ENCODE peak calls at places on chromosome 14, in four cellular contexts. W is tibial artery, E is HFF-Myc, V is testis. C is an unnamed sample.

GRCh38 chr14:28348797-28349196 is 417.8 kb upstream of the FOXG1 start:
- DNase-seq in W (no peak), E (no peak), V (no peak), C (no peak)

GRCh38 chr14:60229614-60230013 is 19.4 kb upstream of the PPM1A start:
- DNase-seq in E (no peak), V (no peak), W (no peak), C (no peak)

GRCh38 chr14:70905316-70905715 is 1.9 kb upstream of the PCNX1 start:
- DNase-seq in W (no peak), E (no peak), V (peak), C (no peak)

GRCh38 chr14:100673807-100674154 is 52.9 kb upstream of the DLK1 start:
- DNase-seq in E (no peak), W (no peak), V (no peak), C (no peak)

GRCh38 chr14:79483472-79483871 is 727.8 kb downstream of the DIO2 start:
- DNase-seq in V (no peak), E (peak), W (no peak), C (no peak)

GRCh38 chr14:70755655-70756054 is 53.7 kb downstream of the MAP3K9 start:
- DNase-seq in V (no peak), W (no peak), E (no peak), C (no peak)

GRCh38 chr14:67567654-67568053 is 32.4 kb downstream of the PIGH start:
- DNase-seq in V (no peak), E (no peak), W (no peak), C (no peak)

GRCh38 chr14:50113381-50113811 is 3.0 kb downstream of the VCPKMT start:
- DNase-seq in W (no peak), E (no peak), V (no peak), C (no peak)

GRCh38 chr14:90137807-90138206 is 76.0 kb downstream of the KCNK13 start:
- DNase-seq in V (no peak), W (no peak), E (no peak), C (no peak)

GRCh38 chr14:58637391-58638230 is at the start of gene DACT1:
- DNase-seq in V (peak), E (no peak), W (peak), C (no peak)

GRCh38 chr14:33915682-33916081 is 35.2 kb downstream of the EGLN3 start:
- DNase-seq in W (no peak), E (no peak), V (no peak), C (no peak)

GRCh38 chr14:37150414-37150813 is 22.0 kb downstream of the SLC25A21 start:
- DNase-seq in W (no peak), E (no peak), V (no peak), C (no peak)

GRCh38 chr14:21039585-21040369 is 2.4 kb upstream of the RNASE7 start:
- DNase-seq in V (peak), W (no peak), E (no peak), C (no peak)

GRCh38 chr14:77409131-77409533 is 14.2 kb downstream of the NOXRED1 start:
- DNase-seq in W (no peak), E (no peak), V (no peak), C (no peak)

GRCh38 chr14:72558721-72559120 is 335.2 kb downstream of the DPF3 start:
- DNase-seq in V (peak), W (peak), E (no peak), C (peak)

GRCh38 chr14:86462193-86462592 is 932.2 kb downstream of the FLRT2 start:
- DNase-seq in V (peak), W (no peak), E (peak), C (no peak)

GRCh38 chr14:49986344-49987014 is 93.6 kb downstream of the ARF6 start:
- DNase-seq in W (no peak), E (no peak), V (no peak), C (no peak)

GRCh38 chr14:97166497-97166896 is 369.3 kb downstream of the VRK1 start:
- DNase-seq in E (no peak), V (no peak), W (no peak), C (no peak)

GRCh38 chr14:91046488-91047072 is 13.9 kb downstream of the RPS6KA5 start:
- DNase-seq in E (no peak), W (no peak), V (no peak), C (no peak)

GRCh38 chr14:90487031-90487430 is 90.2 kb downstream of the CALM1 start:
- DNase-seq in W (no peak), V (no peak), E (no peak), C (no peak)

DNA sequence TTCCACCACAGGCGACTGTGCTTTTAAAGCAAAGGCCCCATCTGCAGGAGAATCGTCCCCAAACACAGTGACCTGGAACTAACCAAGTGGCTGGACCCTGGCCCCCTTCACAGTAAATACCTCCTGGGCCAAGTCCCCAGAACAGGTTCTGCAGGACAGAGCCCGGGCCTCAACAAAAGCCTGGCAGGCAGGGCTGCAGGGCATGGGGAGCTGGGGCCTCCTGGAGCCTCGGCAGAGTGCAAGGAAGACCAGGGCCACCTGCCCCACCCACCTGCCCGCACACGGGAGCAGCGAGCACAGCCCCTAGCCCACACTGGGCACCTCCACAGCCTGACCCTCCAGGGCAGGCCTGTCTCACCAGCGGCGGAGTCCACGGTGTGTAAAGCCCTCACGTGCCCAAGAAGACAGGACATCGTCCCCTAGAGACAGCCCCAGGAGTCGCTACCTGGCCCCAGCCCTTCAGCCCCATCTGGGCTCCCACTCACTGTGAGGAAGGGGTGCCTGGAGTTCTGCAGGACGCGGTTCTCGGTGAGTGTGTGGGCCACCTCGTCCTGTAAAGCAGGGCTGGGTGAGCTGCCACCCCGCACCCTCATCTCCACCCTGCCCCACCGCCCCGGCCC is 21.0 kb downstream of the AKT1 start:
- DNase-seq in W (no peak), E (no peak), V (no peak), C (no peak)
- TF ChIP-seq CTCF in W (no peak), E (no peak), V (no peak), C (no peak)

GRCh38 chr14:99275222-99275584 is 3.2 kb upstream of the BCL11B start:
- DNase-seq in V (no peak), W (no peak), E (no peak), C (no peak)

GRCh38 chr14:99273724-99274345 is 1.8 kb upstream of the BCL11B start:
- DNase-seq in W (no peak), V (no peak), E (no peak), C (no peak)

GRCh38 chr14:99276482-99276881 is 4.5 kb upstream of the BCL11B start:
- DNase-seq in V (no peak), E (no peak), W (no peak), C (no peak)

GRCh38 chr14:99273025-99273723 is 1.2 kb upstream of the BCL11B start:
- DNase-seq in V (peak), W (no peak), E (no peak), C (no peak)

GRCh38 chr14:99274346-99275221 is 2.6 kb upstream of the BCL11B start:
- DNase-seq in E (peak), V (peak), W (peak), C (peak)
- H3K4me3 ChIP-seq in E (peak), V (peak), W (peak), C (peak)

GRCh38 chr14:75306917-75307699 is 28.5 kb downstream of the FOS start:
- DNase-seq in W (no peak), V (peak), E (no peak), C (no peak)
- TF ChIP-seq CTCF in W (no peak), V (peak), E (peak), C (peak)

DNA sequence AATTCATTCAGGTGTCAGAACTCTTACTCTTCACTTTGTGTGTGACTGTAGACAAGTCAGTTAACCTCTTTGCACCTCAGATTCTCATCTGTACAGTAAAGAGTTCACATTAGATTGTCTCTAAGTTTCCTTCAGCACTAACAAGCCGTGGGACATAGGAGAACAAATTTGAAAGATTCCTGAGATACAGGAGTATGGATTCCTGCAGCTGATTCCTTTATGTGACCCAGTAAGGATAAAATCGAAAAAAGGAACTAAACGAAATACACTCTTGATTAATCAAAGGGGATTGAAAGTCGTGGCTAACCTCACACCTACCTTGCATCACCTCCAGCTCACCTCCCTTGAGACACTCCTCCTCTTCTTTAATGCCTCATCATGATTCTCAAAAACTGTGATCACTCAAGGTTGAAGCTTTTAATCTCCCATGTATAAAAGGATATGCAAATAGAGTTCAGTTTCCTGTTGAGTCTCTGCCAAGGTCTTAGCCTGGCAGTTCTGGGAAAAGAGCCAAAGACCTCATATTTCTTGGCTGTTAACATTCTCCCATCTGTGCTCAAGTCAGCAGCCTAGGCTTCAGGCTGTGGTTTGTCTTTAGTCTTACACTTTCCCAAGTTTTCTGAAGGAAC is 156.6 kb downstream of the DAD1 start:
- DNase-seq in E (peak), W (peak), V (peak), C (peak)
- H3K4me3 ChIP-seq in E (no peak), W (no peak), V (no peak), C (no peak)

DNA sequence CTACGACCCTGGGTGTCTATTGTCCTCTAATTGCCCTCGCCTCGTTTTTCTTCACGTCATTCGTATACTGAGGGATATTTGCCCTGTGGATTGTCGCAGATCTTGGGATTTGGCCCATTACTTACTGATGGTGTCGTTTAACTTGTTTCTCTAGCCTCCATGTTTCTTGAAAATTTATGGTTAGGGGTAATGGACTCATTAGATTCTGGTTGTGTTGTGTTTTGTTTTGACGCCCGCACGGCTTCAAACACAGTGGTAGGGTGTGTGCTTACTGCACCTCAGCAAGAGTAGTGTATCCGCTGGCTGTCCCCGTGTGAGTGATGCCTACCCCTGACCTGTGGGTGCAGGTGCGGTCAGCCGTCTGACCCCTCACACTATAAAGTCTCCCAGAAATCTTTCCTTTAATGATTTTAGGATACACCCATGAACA is 874 bp upstream of the RNU6-8 start:
- DNase-seq in W (no peak), E (no peak), V (peak), C (no peak)
- TF ChIP-seq CTCF in W (no peak), E (no peak), V (no peak), C (no peak)